ENCODE peak calls at places on chromosomes 6 and 20, in four cellular contexts. One of them, this sample, is unnamed.

GRCh38 chr6:88815491-88815890 is 147.9 kb downstream of the RNGTT start:
- DNase-seq in GDM1: no peak
- DNase-seq in pancreas: no peak
- DNase-seq in activated naive CD4-positive, alpha-beta T cell: no peak
- DNase-seq in this sample: peak

GRCh38 chr6:42831237-42831636 is 48.2 kb upstream of the RPL7L1 start:
- DNase-seq in GDM1: no peak
- DNase-seq in pancreas: no peak
- DNase-seq in activated naive CD4-positive, alpha-beta T cell: no peak
- DNase-seq in this sample: no peak

GRCh38 chr6:139371421-139372253 is 2.8 kb downstream of the CITED2 start:
- DNase-seq in GDM1: no peak
- DNase-seq in pancreas: no peak
- DNase-seq in activated naive CD4-positive, alpha-beta T cell: no peak
- DNase-seq in this sample: no peak

GRCh38 chr6:134735461-134735860 is 214.4 kb downstream of the ALDH8A1 start:
- DNase-seq in GDM1: no peak
- DNase-seq in pancreas: no peak
- DNase-seq in activated naive CD4-positive, alpha-beta T cell: no peak
- DNase-seq in this sample: no peak

GRCh38 chr6:45651301-45651700 is 273.6 kb upstream of the SUPT3H start:
- DNase-seq in GDM1: no peak
- DNase-seq in pancreas: no peak
- DNase-seq in activated naive CD4-positive, alpha-beta T cell: no peak
- DNase-seq in this sample: no peak

GRCh38 chr6:28982476-28983266 is 22.4 kb downstream of the ZNF311 start:
- DNase-seq in GDM1: peak
- DNase-seq in pancreas: no peak
- DNase-seq in activated naive CD4-positive, alpha-beta T cell: no peak
- DNase-seq in this sample: peak

GRCh38 chr6:13331516-13332348 is 3.4 kb upstream of the TBC1D7 start:
- DNase-seq in GDM1: no peak
- DNase-seq in pancreas: no peak
- DNase-seq in activated naive CD4-positive, alpha-beta T cell: no peak
- DNase-seq in this sample: peak

GRCh38 chr20:47704746-47705496 is 80.4 kb downstream of the SULF2 start:
- DNase-seq in GDM1: no peak
- DNase-seq in pancreas: no peak
- DNase-seq in activated naive CD4-positive, alpha-beta T cell: no peak
- DNase-seq in this sample: no peak

GRCh38 chr6:453152-453551 is 61.6 kb downstream of the IRF4 start:
- DNase-seq in GDM1: no peak
- DNase-seq in pancreas: no peak
- DNase-seq in activated naive CD4-positive, alpha-beta T cell: no peak
- DNase-seq in this sample: peak

This sample was measured in cerebellum.